ENCODE peak calls at places on chromosomes 1 and 21, in eight cellular contexts. D is CD4-positive, alpha-beta memory T cell; A is Peyer's patch; F is heart right ventricle; T is psoas muscle; N is heart left ventricle; V is tibial nerve; O is fibroblast of lung. H is an unnamed sample.

GRCh38 chr1:226653311-226653921 is 85.7 kb downstream of the ITPKB start:
- DNase-seq in D (peak), A (peak), F (no peak), T (peak), N (no peak), V (no peak), O (no peak), H (no peak)

GRCh38 chr1:67459068-67459467 is 28.9 kb upstream of the SERBP1 start:
- DNase-seq in D (no peak), A (no peak), F (no peak), T (no peak), N (no peak), V (no peak), O (no peak), H (no peak)

GRCh38 chr1:40383488-40384412 is 10.2 kb downstream of the SMAP2 start:
- DNase-seq in D (no peak), A (peak), F (no peak), T (no peak), N (no peak), V (no peak), O (peak), H (no peak)

GRCh38 chr21:38815060-38815405 is 9.3 kb downstream of the ETS2 start:
- DNase-seq in D (no peak), A (no peak), F (no peak), T (no peak), N (no peak), V (no peak), O (no peak), H (no peak)

GRCh38 chr1:235073968-235074334 is 54.7 kb downstream of the TOMM20 start:
- DNase-seq in D (no peak), A (peak), F (no peak), T (no peak), N (no peak), V (no peak), O (no peak), H (no peak)

GRCh38 chr21:38379171-38379570 is 119.1 kb downstream of the ERG start:
- DNase-seq in D (no peak), A (no peak), F (no peak), T (no peak), N (no peak), V (no peak), O (no peak), H (no peak)

GRCh38 chr1:22749919-22750670 is 39.5 kb downstream of the EPHB2 start:
- DNase-seq in D (no peak), A (peak), F (peak), T (no peak), N (no peak), V (peak), O (peak), H (no peak)

GRCh38 chr1:907611-908451 is 15.9 kb upstream of the SAMD11 start:
- DNase-seq in D (no peak), A (peak), F (no peak), T (peak), N (no peak), V (no peak), O (no peak), H (peak)

GRCh38 chr1:49187054-49187453 is 410.4 kb upstream of the BEND5 start:
- DNase-seq in D (no peak), A (no peak), F (no peak), T (no peak), N (no peak), V (no peak), O (no peak), H (no peak)

GRCh38 chr1:223832637-223832943 is 13.2 kb downstream of the TP53BP2 start:
- DNase-seq in D (peak), A (no peak), F (no peak), T (no peak), N (no peak), V (no peak), O (no peak), H (no peak)

GRCh38 chr1:94942171-94943128 is 15.5 kb upstream of the CNN3 start:
- DNase-seq in D (no peak), A (no peak), F (no peak), T (no peak), N (no peak), V (no peak), O (no peak), H (no peak)

DNA sequence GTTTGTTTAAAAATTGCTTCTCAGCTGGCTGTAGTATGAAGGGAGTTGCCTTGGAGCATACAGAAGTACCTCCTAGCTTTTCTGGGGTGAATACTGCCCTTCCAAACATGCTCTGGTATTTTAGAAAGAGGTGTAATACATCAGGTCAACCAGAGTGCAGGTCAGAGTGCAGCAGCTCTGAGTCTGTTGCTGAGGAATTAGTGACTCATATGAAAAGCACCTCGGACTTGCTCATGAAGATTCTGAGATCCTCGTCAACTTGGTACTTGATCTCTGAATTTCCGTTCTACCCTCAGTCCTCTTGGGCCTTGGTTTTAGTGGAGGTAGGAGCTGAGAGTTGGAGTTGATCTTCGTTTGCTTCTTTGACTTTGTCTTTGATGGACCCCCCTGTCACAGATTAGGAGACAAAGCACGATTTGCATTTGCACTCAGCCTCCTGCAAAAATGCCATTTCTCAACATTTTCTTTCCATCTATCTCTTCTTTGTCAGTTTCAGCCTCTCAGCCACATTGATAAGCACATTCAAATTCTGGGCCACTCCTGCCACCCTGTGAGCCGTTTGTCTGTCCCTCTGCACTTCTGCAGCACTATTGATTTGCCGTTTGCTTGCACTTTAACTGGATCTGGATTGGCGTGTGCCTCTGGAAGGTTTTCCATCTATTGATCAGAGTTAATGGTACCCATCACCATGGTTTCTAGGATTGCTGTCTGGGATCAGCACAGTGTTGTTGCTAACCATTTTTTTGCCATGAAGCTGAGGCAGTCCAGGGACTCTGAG is 67.5 kb downstream of the NOS1AP start:
- DNase-seq in D (no peak), A (peak), F (no peak), T (no peak), N (no peak), V (no peak), O (peak), H (no peak)
- H3K27ac ChIP-seq in D (no peak), A (no peak), F (no peak), T (no peak), N (no peak), V (no peak), O (peak), H (no peak)

GRCh38 chr1:68495532-68495931 is 1.4 kb downstream of the DEPDC1 start:
- DNase-seq in D (no peak), A (no peak), F (no peak), T (no peak), N (no peak), V (no peak), O (peak), H (no peak)
- H3K4me3 ChIP-seq in D (no peak), A (no peak), F (no peak), T (no peak), N (no peak), V (no peak), O (peak), H (no peak)

DNA sequence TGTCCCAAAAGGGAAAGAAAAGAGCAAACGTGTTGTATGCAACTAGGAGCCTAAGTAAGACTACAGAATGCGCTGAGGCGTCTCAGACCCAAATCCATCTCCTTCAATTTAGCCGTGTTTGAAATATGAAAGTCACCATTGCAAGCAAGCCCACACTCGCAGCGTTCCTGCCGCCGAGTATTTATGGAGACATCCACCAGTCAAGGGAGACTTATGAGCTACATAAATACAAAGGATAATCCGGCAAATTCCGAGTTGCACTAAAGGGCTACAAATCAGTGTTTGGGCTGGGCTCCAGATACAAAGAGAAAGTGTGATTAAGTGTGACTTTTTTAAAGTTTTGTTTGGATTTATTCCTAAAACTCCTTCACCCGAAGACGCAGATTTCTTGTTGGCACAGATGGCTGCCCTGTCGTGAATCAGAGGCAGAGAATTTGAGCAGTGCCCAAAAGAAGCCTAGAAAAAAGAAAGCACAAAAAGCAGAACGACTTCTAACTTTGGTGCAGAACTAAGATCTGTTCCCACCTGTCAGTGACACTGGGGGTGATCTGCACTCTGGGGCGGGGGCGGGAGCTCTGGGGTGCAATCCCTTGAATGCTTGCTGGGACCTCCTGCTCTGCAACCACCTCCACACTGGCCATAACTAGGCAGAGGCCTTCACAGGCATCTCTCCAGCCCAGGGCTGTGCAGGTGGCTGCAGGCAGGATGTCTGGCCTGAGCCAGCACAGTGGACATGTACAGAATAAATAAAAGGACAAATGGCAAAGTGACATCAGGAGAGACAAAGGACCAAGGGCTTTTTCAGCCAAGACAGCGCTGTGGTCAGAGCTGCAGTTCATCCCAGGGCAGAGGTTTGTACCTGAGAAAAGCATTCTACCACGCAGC is 489.7 kb downstream of the NPHP4 start:
- DNase-seq in D (no peak), A (no peak), F (no peak), T (no peak), N (no peak), V (no peak), O (no peak), H (no peak)
- H3K27ac ChIP-seq in D (no peak), A (no peak), F (no peak), T (no peak), N (no peak), V (no peak), O (no peak), H (peak)

GRCh38 chr1:17136145-17136544 is 16.9 kb upstream of the PADI2 start:
- DNase-seq in D (no peak), A (no peak), F (no peak), T (no peak), N (no peak), V (no peak), O (no peak), H (no peak)
- H3K4me3 ChIP-seq in D (no peak), A (no peak), F (no peak), T (no peak), N (no peak), V (no peak), O (no peak), H (no peak)

GRCh38 chr1:37997256-37998088 is 7.7 kb upstream of the SF3A3 start:
- DNase-seq in D (no peak), A (no peak), F (no peak), T (no peak), N (no peak), V (no peak), O (no peak), H (no peak)

GRCh38 chr1:37994886-37995566 is 5.2 kb upstream of the SF3A3 start:
- DNase-seq in D (no peak), A (no peak), F (no peak), T (no peak), N (no peak), V (no peak), O (no peak), H (no peak)

GRCh38 chr1:37998089-37998808 is 7.1 kb downstream of the FHL3 start:
- DNase-seq in D (no peak), A (no peak), F (no peak), T (no peak), N (no peak), V (no peak), O (no peak), H (no peak)

GRCh38 chr1:37998913-37999433 is 6.3 kb downstream of the FHL3 start:
- DNase-seq in D (no peak), A (no peak), F (no peak), T (peak), N (no peak), V (no peak), O (no peak), H (no peak)

DNA sequence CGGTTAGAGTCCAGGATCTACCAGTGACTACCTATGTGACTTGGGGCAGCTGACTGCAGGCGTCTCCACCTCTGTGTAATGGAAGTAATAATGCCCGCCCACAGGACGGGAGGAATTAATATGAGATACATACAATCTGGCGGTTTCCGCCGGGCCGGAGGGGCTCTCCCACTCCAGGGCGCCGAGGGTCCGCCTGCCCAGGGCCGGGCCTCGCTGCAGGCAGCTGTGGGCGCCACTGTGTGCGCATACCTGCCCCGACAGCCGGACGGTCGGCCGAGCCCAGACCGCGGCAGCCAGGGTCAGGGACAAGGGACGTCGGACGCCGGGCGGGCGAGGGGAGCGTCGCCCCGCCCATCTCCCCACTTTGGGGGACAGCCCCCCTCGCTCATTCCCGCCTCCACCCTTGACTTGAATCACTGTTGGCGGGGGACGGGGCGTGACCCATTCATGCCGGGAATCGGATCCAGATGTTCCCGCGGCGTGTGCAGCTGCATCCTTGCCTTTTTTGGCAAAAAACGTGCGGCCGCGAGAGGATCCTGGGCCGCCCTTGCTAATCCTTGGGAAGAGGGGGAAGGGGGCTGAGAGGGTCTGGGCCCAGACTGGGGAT is 6.1 kb upstream of the SF3A3 start:
- DNase-seq in D (no peak), A (peak), F (peak), T (peak), N (peak), V (peak), O (peak), H (peak)
- H3K27ac ChIP-seq in D (peak), A (peak), F (peak), T (peak), N (peak), V (peak), O (peak), H (peak)

DNA sequence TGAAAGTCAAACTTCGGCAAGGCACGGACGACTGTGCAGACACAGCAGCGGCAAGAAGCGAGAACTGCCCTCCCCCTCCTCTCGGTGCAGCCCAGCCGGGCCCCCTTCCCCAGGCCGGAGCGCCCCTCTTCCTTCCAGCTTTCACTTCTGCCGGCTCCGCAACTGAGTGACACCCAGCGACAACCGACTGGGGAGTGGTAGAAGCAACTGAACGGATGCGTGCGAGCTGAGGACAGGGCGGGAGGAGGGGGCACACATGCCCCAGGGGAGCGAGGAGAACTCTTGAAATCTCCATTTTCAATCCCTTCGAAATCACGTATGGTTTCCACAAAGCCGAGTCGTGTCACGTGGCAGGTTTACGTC is 146.6 kb downstream of the PGBD5 start:
- DNase-seq in D (no peak), A (peak), F (no peak), T (no peak), N (no peak), V (no peak), O (no peak), H (no peak)
- H3K4me3 ChIP-seq in D (no peak), A (no peak), F (no peak), T (no peak), N (no peak), V (no peak), O (no peak), H (no peak)

GRCh38 chr1:205061227-205061626 is 18.2 kb downstream of the CNTN2 start:
- DNase-seq in D (no peak), A (no peak), F (no peak), T (no peak), N (no peak), V (no peak), O (no peak), H (no peak)
- H3K27ac ChIP-seq in D (no peak), A (no peak), F (no peak), T (no peak), N (no peak), V (peak), O (no peak), H (no peak)